ENCODE peak calls at places on chromosomes 1 and 21, in four cellular contexts. J, S, B and O are unnamed samples.

GRCh38 chr1:33272509-33272908 is 16.2 kb downstream of the ZNF362 start:
- DNase-seq in S (no peak), J (no peak), B (no peak), O (no peak)

GRCh38 chr1:34774967-34775366 is 6.0 kb upstream of the GJB3 start:
- DNase-seq in B (no peak), J (no peak), S (no peak), O (no peak)

GRCh38 chr1:20216574-20216973 is 30.3 kb upstream of the PLA2G2C start:
- DNase-seq in J (no peak), B (peak; percentile 39), S (peak; percentile 40), O (peak; percentile 44)

GRCh38 chr1:1069061-1069710 is 4.9 kb downstream of the RNF223 start:
- DNase-seq in S (peak; percentile 60), B (peak; percentile 95), J (peak; percentile 21), O (peak; percentile 69)

GRCh38 chr1:229557913-229558414 is 543 bp downstream of the ABCB10 start:
- DNase-seq in B (peak; percentile 80), S (peak; percentile 51), J (peak; percentile 30), O (peak; percentile 26)

GRCh38 chr1:192831706-192832355 is 23.0 kb downstream of the RGS2 start:
- DNase-seq in J (peak; percentile 85), B (no peak), S (peak; percentile 47), O (peak; percentile 51)

GRCh38 chr1:88001460-88001859 is 672.8 kb downstream of the LMO4 start:
- DNase-seq in S (peak; percentile 77), J (peak; percentile 66), B (no peak), O (peak; percentile 61)

GRCh38 chr21:22670148-22670547 is 1671.9 kb downstream of the NCAM2 start:
- DNase-seq in S (no peak), B (no peak), J (no peak), O (no peak)

DNA sequence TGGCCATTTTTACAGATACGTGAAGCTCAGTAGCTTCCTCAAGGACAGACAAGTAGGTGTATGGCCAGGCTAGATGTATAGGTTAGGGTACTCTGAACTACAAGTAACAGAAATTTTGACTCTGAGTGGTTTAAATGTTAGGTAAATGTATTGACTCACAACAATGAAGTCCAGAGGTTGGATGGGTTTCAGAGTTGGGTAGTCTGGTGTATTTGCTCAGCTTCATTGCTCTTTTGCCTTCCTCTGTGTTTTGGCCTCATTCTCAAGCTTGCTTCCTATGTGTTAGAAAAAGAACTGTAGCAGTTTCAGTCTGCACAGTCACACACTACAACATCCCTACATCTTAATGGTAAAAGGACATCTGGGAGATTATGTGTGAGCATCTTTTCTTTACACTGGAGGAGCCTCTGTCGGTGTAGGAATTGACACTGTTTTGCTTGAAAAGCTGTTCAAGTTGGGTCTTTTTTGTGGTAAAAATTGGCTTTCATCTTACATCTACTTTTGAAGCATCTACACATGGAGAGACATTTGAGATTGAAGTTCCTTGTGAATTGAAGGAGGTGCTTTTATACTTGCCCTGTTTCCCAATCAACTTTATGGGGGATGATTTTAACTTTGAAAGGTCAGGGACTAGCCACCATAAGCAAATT is 64.4 kb downstream of the MAST2 start:
- DNase-seq in S (no peak), J (no peak), B (no peak), O (no peak)
- H3K4me2 ChIP-seq in S (no peak overlapping the region), J (no peak overlapping the region), B (no peak overlapping the region), O (no peak overlapping the region)

GRCh38 chr1:8473892-8474300 is 156.0 kb downstream of the SLC45A1 start:
- DNase-seq in J (no peak), B (no peak), S (no peak), O (no peak)
- H3K4me2 ChIP-seq in J (no peak overlapping the region), B (no peak overlapping the region), S (no peak overlapping the region), O (no peak overlapping the region)

GRCh38 chr1:6487804-6488484 is 3.5 kb downstream of the PLEKHG5 start:
- DNase-seq in J (no peak), S (no peak), B (no peak), O (no peak)
- H3K4me2 ChIP-seq in J (no peak overlapping the region), S (no peak overlapping the region), B (no peak overlapping the region), O (peak overlapping the region; percentile 93)

GRCh38 chr1:6329392-6329791 is 64.2 kb downstream of the ACOT7 start:
- DNase-seq in J (peak; percentile 36), S (peak; percentile 43), B (no peak), O (no peak)
- H3K4me2 ChIP-seq in J (peak overlapping the region; percentile 56), S (peak overlapping the region; percentile 63), B (no peak overlapping the region), O (no peak overlapping the region)

DNA sequence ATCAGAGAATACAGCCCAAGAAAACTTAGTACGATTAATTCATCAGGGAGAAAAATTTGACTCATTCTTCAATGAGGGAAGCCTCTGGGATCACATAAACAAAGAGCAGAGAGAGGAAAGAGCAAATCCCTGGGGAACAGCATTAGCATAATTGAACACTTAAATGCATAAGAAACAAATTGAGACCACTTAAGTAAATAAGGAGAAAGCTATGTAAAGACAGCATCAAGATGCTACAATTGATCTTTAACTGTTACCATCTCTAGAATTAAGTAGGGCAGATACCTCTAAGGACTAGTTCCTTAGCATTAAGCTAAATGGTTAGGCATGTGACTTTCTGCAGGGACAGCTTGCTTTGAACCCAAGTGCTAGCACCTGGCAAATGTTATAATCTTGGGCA is 265.1 kb upstream of the NEGR1 start:
- DNase-seq in S (peak; percentile 17), J (no peak), B (no peak), O (no peak)
- H3K4me2 ChIP-seq in S (no peak overlapping the region), J (no peak overlapping the region), B (no peak overlapping the region), O (no peak overlapping the region)

DNA sequence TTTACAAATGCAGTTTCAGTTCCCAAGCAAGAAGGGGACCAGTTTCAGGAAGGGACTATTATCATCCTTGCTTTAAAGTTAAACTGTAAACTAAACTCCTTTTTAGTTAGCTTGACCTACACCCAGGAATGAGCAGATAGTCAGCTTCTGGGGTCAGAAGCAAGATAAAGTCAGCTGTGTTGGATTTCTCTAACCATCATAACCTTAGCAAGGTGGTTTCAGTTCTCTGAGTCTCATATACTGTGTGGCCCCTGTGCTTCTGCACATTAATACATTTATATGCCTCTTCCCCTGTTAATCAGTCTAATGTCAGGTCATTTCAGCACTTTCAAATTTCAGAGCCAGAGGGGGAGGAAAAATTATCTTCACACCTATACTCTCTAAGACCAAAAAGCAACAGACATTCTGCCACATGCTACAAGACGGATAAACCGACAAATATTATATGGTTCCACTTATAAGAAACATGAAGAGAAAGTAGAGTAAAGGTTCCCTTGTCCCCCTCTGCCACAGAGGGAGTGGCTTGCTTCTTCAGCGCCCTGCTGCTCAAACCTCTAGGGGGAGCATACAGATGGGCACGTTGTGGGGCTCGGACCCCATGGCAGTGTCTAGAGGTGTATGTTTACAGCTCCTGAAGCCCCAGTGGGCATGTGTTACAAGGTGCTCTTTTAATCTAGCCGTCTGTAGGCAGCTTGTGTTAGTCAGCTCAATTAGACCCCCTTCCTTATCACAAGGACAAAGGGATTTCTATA is 89.1 kb downstream of the SMYD3 start:
- DNase-seq in S (no peak), J (no peak), B (no peak), O (no peak)
- H3K4me2 ChIP-seq in S (peak overlapping the region; percentile 7), J (no peak overlapping the region), B (no peak overlapping the region), O (no peak overlapping the region)

DNA sequence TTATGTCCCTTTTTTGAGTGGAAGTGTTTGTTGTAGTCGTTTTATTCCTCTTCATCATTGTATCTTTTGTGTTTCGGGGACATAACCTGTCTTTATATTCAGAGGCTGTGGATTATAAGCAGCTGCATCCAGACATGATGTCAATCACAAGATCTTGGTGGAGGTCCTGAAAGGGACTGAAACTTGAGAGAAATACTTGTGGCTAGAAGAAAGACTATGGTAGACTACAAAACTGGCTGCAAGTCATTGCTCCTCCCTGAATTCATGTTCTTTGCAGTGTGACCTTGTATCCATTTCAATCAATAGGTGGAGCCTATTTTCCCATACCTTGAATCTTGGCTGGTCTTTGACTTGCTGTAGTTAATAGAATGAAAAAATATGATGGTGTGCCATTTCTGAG is 442.4 kb upstream of the PLXNA2 start:
- DNase-seq in S (no peak), B (no peak), J (no peak), O (no peak)
- H3K4me2 ChIP-seq in S (no peak overlapping the region), B (no peak overlapping the region), J (no peak overlapping the region), O (no peak overlapping the region)

GRCh38 chr1:226692868-226693267 is 46.2 kb downstream of the ITPKB start:
- DNase-seq in J (no peak), S (no peak), B (no peak), O (no peak)

GRCh38 chr1:226690460-226690982 is 48.6 kb downstream of the ITPKB start:
- DNase-seq in J (no peak), S (no peak), B (peak; percentile 47), O (peak; percentile 51)

GRCh38 chr1:226692067-226692792 is 46.9 kb downstream of the ITPKB start:
- DNase-seq in J (no peak), B (no peak), S (no peak), O (no peak)

GRCh38 chr1:226688852-226689251 is 50.2 kb downstream of the ITPKB start:
- DNase-seq in S (no peak), B (no peak), J (no peak), O (no peak)

DNA sequence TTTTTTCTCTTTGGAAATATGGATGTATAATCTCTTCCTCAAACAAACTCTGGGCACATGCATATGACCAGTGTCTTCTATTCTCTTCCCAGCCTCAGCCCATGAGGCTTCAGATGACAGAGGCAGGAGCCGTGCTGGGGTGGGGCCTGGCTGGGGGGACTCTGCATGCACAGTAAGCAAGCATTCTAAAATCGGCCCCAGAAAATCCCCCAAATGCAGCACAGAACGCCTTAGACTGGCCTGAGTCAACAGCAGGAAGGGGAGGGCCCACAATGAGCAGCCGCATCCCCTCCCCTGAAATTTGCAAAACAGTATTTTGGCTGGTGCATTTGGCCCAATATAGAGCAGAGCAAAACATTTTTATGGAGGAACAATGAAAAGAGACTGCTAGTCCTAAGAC is 47.8 kb downstream of the ITPKB start:
- DNase-seq in J (no peak), B (no peak), S (no peak), O (no peak)
- H3K4me2 ChIP-seq in J (no peak overlapping the region), B (no peak overlapping the region), S (no peak overlapping the region), O (no peak overlapping the region)

GRCh38 chr1:230712470-230712942 is 1.4 kb downstream of the AGT start:
- DNase-seq in J (no peak), B (no peak), S (no peak), O (no peak)

GRCh38 chr1:230713547-230713914 is 391 bp downstream of the AGT start:
- DNase-seq in J (no peak), S (no peak), B (no peak), O (no peak)

GRCh38 chr1:230713138-230713537 is 784 bp downstream of the AGT start:
- DNase-seq in B (no peak), J (no peak), S (no peak), O (no peak)

GRCh38 chr1:230715510-230715909 is 1.6 kb upstream of the AGT start:
- DNase-seq in J (no peak), B (no peak), S (no peak), O (no peak)

DNA sequence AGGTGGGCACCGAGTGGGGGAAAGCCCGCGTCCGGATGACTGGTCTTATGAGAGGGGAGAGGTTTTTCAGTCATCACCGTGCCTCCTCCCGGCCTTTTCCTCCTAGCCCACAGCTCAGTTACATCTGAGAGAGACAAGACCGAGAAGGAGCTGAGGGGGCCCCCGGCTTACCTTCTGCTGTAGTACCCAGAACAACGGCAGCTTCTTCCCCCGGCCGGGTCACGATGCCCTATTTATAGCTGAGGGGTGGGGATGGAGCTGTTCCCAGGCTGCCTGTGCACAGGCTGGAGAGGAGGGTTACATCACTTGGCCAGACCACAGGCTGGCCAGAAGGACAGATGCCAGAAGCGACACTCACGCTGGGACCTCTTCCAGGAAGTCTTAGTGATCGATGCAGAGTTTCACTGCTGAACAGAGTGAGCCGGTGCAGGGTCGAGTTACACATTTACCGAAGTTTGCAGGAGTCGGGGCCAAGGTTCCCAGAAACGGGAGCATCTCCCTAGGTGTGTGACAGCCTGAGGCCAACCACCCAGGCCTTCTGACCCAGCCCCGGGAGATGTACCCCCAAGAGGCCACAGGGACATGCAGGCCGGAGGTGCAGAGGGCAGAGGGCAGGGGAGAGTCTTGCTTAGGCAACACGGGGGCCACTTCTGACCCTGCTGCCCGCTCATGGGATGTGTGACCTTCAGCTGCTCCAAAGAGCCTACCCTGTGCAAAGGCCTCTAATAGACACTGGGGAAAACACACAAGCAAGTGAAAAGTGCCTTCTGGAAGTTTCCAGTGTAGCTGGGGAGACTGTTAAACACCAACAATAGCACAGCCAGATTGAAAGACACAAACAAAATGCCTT is at the start of gene AGT:
- DNase-seq in S (peak; percentile 90), J (peak; percentile 90), B (no peak), O (no peak)
- H3K4me2 ChIP-seq in S (peak within 1 kb of the TSS; percentile 68), J (peak within 1 kb of the TSS; percentile 66), B (no peak within 1 kb of the TSS), O (no peak within 1 kb of the TSS)